ENCODE peak calls at places on chromosome X, in seven cellular contexts. One of them, this sample, is unnamed.

GRCh38 chrX:44536198-44536597 is 6.5 kb downstream of the FUNDC1 start:
- DNase-seq in activated CD4-positive, alpha-beta T cell treated with anti-CD3 and anti-CD28 coated beads, Interleukin-2, amount 10 ng/mL, durations not matched to agents 7 days and 5 days: no peak
- DNase-seq in AG20443: no peak
- DNase-seq in endothelial cell: no peak
- DNase-seq in fibroblast of pulmonary artery: no peak
- DNase-seq in immature natural killer cell: no peak
- DNase-seq in SJSA1: no peak
- DNase-seq in this sample: no peak

GRCh38 chrX:40987413-40987812 is 97.8 kb upstream of the USP9X start:
- DNase-seq in AG20443: no peak
- DNase-seq in fibroblast of pulmonary artery: no peak
- DNase-seq in immature natural killer cell: no peak
- DNase-seq in endothelial cell: no peak
- DNase-seq in activated CD4-positive, alpha-beta T cell treated with anti-CD3 and anti-CD28 coated beads, Interleukin-2, amount 10 ng/mL, durations not matched to agents 7 days and 5 days: no peak
- DNase-seq in SJSA1: no peak
- DNase-seq in this sample: no peak

GRCh38 chrX:46554942-46555341 is 9.7 kb upstream of the ZNF674 start:
- DNase-seq in SJSA1: no peak
- DNase-seq in activated CD4-positive, alpha-beta T cell treated with anti-CD3 and anti-CD28 coated beads, Interleukin-2, amount 10 ng/mL, durations not matched to agents 7 days and 5 days: no peak
- DNase-seq in AG20443: no peak
- DNase-seq in fibroblast of pulmonary artery: peak
- DNase-seq in immature natural killer cell: no peak
- DNase-seq in endothelial cell: no peak
- DNase-seq in this sample: no peak

GRCh38 chrX:50333308-50333707 is 128.7 kb downstream of the CCNB3 start:
- DNase-seq in fibroblast of pulmonary artery: no peak
- DNase-seq in immature natural killer cell: no peak
- DNase-seq in AG20443: no peak
- DNase-seq in activated CD4-positive, alpha-beta T cell treated with anti-CD3 and anti-CD28 coated beads, Interleukin-2, amount 10 ng/mL, durations not matched to agents 7 days and 5 days: no peak
- DNase-seq in SJSA1: no peak
- DNase-seq in endothelial cell: no peak
- DNase-seq in this sample: no peak

GRCh38 chrX:12741416-12741815 is 49.8 kb upstream of the PRPS2 start:
- DNase-seq in fibroblast of pulmonary artery: no peak
- DNase-seq in activated CD4-positive, alpha-beta T cell treated with anti-CD3 and anti-CD28 coated beads, Interleukin-2, amount 10 ng/mL, durations not matched to agents 7 days and 5 days: no peak
- DNase-seq in SJSA1: no peak
- DNase-seq in immature natural killer cell: no peak
- DNase-seq in AG20443: no peak
- DNase-seq in endothelial cell: no peak
- DNase-seq in this sample: no peak

GRCh38 chrX:1679238-1679637 is 64.4 kb downstream of the ASMT start:
- DNase-seq in fibroblast of pulmonary artery: no peak
- DNase-seq in immature natural killer cell: no peak
- DNase-seq in AG20443: no peak
- DNase-seq in endothelial cell: no peak
- DNase-seq in activated CD4-positive, alpha-beta T cell treated with anti-CD3 and anti-CD28 coated beads, Interleukin-2, amount 10 ng/mL, durations not matched to agents 7 days and 5 days: no peak
- DNase-seq in SJSA1: peak
- DNase-seq in this sample: no peak

GRCh38 chrX:100864967-100865366 is 9.2 kb downstream of the NOX1 start:
- DNase-seq in activated CD4-positive, alpha-beta T cell treated with anti-CD3 and anti-CD28 coated beads, Interleukin-2, amount 10 ng/mL, durations not matched to agents 7 days and 5 days: no peak
- DNase-seq in immature natural killer cell: no peak
- DNase-seq in SJSA1: no peak
- DNase-seq in AG20443: peak
- DNase-seq in endothelial cell: no peak
- DNase-seq in fibroblast of pulmonary artery: peak
- DNase-seq in this sample: no peak

GRCh38 chrX:110444996-110445395 is 86.3 kb downstream of the RTL9 start:
- DNase-seq in fibroblast of pulmonary artery: no peak
- DNase-seq in activated CD4-positive, alpha-beta T cell treated with anti-CD3 and anti-CD28 coated beads, Interleukin-2, amount 10 ng/mL, durations not matched to agents 7 days and 5 days: no peak
- DNase-seq in AG20443: no peak
- DNase-seq in immature natural killer cell: no peak
- DNase-seq in endothelial cell: no peak
- DNase-seq in SJSA1: no peak
- DNase-seq in this sample: no peak

GRCh38 chrX:106692425-106693075 is 34.0 kb upstream of the RNF128 start:
- DNase-seq in activated CD4-positive, alpha-beta T cell treated with anti-CD3 and anti-CD28 coated beads, Interleukin-2, amount 10 ng/mL, durations not matched to agents 7 days and 5 days: no peak
- DNase-seq in fibroblast of pulmonary artery: no peak
- DNase-seq in AG20443: no peak
- DNase-seq in immature natural killer cell: no peak
- DNase-seq in endothelial cell: no peak
- DNase-seq in SJSA1: no peak
- DNase-seq in this sample: no peak

GRCh38 chrX:148902581-148902980 is 402.2 kb downstream of the AFF2 start:
- DNase-seq in endothelial cell: no peak
- DNase-seq in fibroblast of pulmonary artery: no peak
- DNase-seq in immature natural killer cell: no peak
- DNase-seq in activated CD4-positive, alpha-beta T cell treated with anti-CD3 and anti-CD28 coated beads, Interleukin-2, amount 10 ng/mL, durations not matched to agents 7 days and 5 days: no peak
- DNase-seq in SJSA1: no peak
- DNase-seq in AG20443: no peak
- DNase-seq in this sample: no peak

GRCh38 chrX:12975999-12976558 is 1.2 kb downstream of the TMSB4X start:
- DNase-seq in endothelial cell: no peak
- DNase-seq in activated CD4-positive, alpha-beta T cell treated with anti-CD3 and anti-CD28 coated beads, Interleukin-2, amount 10 ng/mL, durations not matched to agents 7 days and 5 days: peak
- DNase-seq in AG20443: peak
- DNase-seq in immature natural killer cell: peak
- DNase-seq in fibroblast of pulmonary artery: peak
- DNase-seq in SJSA1: peak
- DNase-seq in this sample: no peak

GRCh38 chrX:21487832-21488231 is 113.6 kb downstream of the CNKSR2 start:
- DNase-seq in activated CD4-positive, alpha-beta T cell treated with anti-CD3 and anti-CD28 coated beads, Interleukin-2, amount 10 ng/mL, durations not matched to agents 7 days and 5 days: no peak
- DNase-seq in fibroblast of pulmonary artery: peak
- DNase-seq in endothelial cell: no peak
- DNase-seq in immature natural killer cell: no peak
- DNase-seq in AG20443: no peak
- DNase-seq in SJSA1: no peak
- DNase-seq in this sample: no peak

GRCh38 chrX:10074241-10074941 is 82.4 kb upstream of the CLCN4 start:
- DNase-seq in SJSA1: no peak
- DNase-seq in endothelial cell: no peak
- DNase-seq in fibroblast of pulmonary artery: no peak
- DNase-seq in AG20443: no peak
- DNase-seq in activated CD4-positive, alpha-beta T cell treated with anti-CD3 and anti-CD28 coated beads, Interleukin-2, amount 10 ng/mL, durations not matched to agents 7 days and 5 days: no peak
- DNase-seq in immature natural killer cell: no peak
- DNase-seq in this sample: no peak

GRCh38 chrX:135707880-135708279 is 5.6 kb upstream of the CT45A1 start:
- DNase-seq in AG20443: no peak
- DNase-seq in endothelial cell: peak
- DNase-seq in fibroblast of pulmonary artery: no peak
- DNase-seq in activated CD4-positive, alpha-beta T cell treated with anti-CD3 and anti-CD28 coated beads, Interleukin-2, amount 10 ng/mL, durations not matched to agents 7 days and 5 days: peak
- DNase-seq in SJSA1: no peak
- DNase-seq in immature natural killer cell: peak
- DNase-seq in this sample: no peak

GRCh38 chrX:48989483-48989882 is 12.6 kb downstream of the GRIPAP1 start:
- DNase-seq in SJSA1: no peak
- DNase-seq in fibroblast of pulmonary artery: peak
- DNase-seq in activated CD4-positive, alpha-beta T cell treated with anti-CD3 and anti-CD28 coated beads, Interleukin-2, amount 10 ng/mL, durations not matched to agents 7 days and 5 days: no peak
- DNase-seq in AG20443: no peak
- DNase-seq in immature natural killer cell: no peak
- DNase-seq in endothelial cell: no peak
- DNase-seq in this sample: peak

GRCh38 chrX:8090906-8091305 is 80.2 kb downstream of the VCX2 start:
- DNase-seq in activated CD4-positive, alpha-beta T cell treated with anti-CD3 and anti-CD28 coated beads, Interleukin-2, amount 10 ng/mL, durations not matched to agents 7 days and 5 days: no peak
- DNase-seq in immature natural killer cell: no peak
- DNase-seq in fibroblast of pulmonary artery: no peak
- DNase-seq in SJSA1: no peak
- DNase-seq in endothelial cell: no peak
- DNase-seq in AG20443: no peak
- DNase-seq in this sample: no peak

GRCh38 chrX:16222123-16222522 is 54.8 kb downstream of the MAGEB17 start:
- DNase-seq in immature natural killer cell: no peak
- DNase-seq in fibroblast of pulmonary artery: peak
- DNase-seq in activated CD4-positive, alpha-beta T cell treated with anti-CD3 and anti-CD28 coated beads, Interleukin-2, amount 10 ng/mL, durations not matched to agents 7 days and 5 days: no peak
- DNase-seq in SJSA1: peak
- DNase-seq in endothelial cell: no peak
- DNase-seq in AG20443: peak
- DNase-seq in this sample: no peak

GRCh38 chrX:13377537-13377936 is 57.7 kb upstream of the ATXN3L start:
- DNase-seq in activated CD4-positive, alpha-beta T cell treated with anti-CD3 and anti-CD28 coated beads, Interleukin-2, amount 10 ng/mL, durations not matched to agents 7 days and 5 days: no peak
- DNase-seq in fibroblast of pulmonary artery: peak
- DNase-seq in immature natural killer cell: no peak
- DNase-seq in AG20443: peak
- DNase-seq in endothelial cell: no peak
- DNase-seq in SJSA1: peak
- DNase-seq in this sample: no peak

GRCh38 chrX:3651272-3651671 is 62.2 kb downstream of the PRKX start:
- DNase-seq in fibroblast of pulmonary artery: peak
- DNase-seq in activated CD4-positive, alpha-beta T cell treated with anti-CD3 and anti-CD28 coated beads, Interleukin-2, amount 10 ng/mL, durations not matched to agents 7 days and 5 days: peak
- DNase-seq in endothelial cell: no peak
- DNase-seq in immature natural killer cell: peak
- DNase-seq in SJSA1: peak
- DNase-seq in AG20443: peak
- DNase-seq in this sample: no peak

GRCh38 chrX:84712621-84713020 is 210.4 kb upstream of the HDX start:
- DNase-seq in AG20443: no peak
- DNase-seq in fibroblast of pulmonary artery: no peak
- DNase-seq in immature natural killer cell: no peak
- DNase-seq in activated CD4-positive, alpha-beta T cell treated with anti-CD3 and anti-CD28 coated beads, Interleukin-2, amount 10 ng/mL, durations not matched to agents 7 days and 5 days: no peak
- DNase-seq in endothelial cell: no peak
- DNase-seq in SJSA1: no peak
- DNase-seq in this sample: no peak